ENCODE peak calls at places on chromosomes 6 and 20, in six cellular contexts. K, H, O, R, C and M are unnamed samples.

GRCh38 chr6:74256387-74257180 is 560.6 kb downstream of the CD109 start:
- DNase-seq in K (no peak), H (no peak), O (no peak), R (no peak), C (no peak), M (no peak)

GRCh38 chr6:118505656-118506055 is 42.4 kb upstream of the PLN start:
- DNase-seq in K (no peak), H (no peak), O (no peak), R (no peak), C (no peak), M (no peak)

GRCh38 chr20:48674461-48674860 is 153.3 kb downstream of the PREX1 start:
- DNase-seq in K (no peak), H (no peak), O (no peak), R (no peak), C (no peak), M (no peak)

GRCh38 chr6:6656287-6656686 is 67.8 kb downstream of the LY86 start:
- DNase-seq in K (no peak), H (no peak), O (no peak), R (no peak), C (peak; percentile 26), M (no peak)

GRCh38 chr6:42406296-42407280 is 45.1 kb downstream of the TRERF1 start:
- DNase-seq in K (no peak), H (no peak), O (no peak), R (no peak), C (no peak), M (no peak)

GRCh38 chr6:157715766-157716171 is 107.3 kb upstream of the SNX9 start:
- DNase-seq in K (no peak), H (peak; percentile 90), O (no peak), R (no peak), C (no peak), M (no peak)

GRCh38 chr6:120648713-120649112 is 685.6 kb downstream of the TBC1D32 start:
- DNase-seq in K (no peak), H (no peak), O (no peak), R (no peak), C (no peak), M (no peak)

GRCh38 chr6:34531580-34532201 is 24.4 kb downstream of the SPDEF start:
- DNase-seq in K (peak; percentile 26), H (no peak), O (no peak), R (no peak), C (no peak), M (peak; percentile 55)

GRCh38 chr6:5679696-5680494 is 326.8 kb downstream of the NRN1 start:
- DNase-seq in K (no peak), H (no peak), O (no peak), R (no peak), C (no peak), M (peak; percentile 46)

GRCh38 chr20:25136643-25137559 is 55.0 kb upstream of the VSX1 start:
- DNase-seq in K (peak; percentile 20), H (peak; percentile 94), O (no peak), R (no peak), C (no peak), M (no peak)

GRCh38 chr20:44648579-44648978 is 2.9 kb downstream of the ADA start:
- DNase-seq in K (no peak), H (no peak), O (no peak), R (no peak), C (no peak), M (no peak)

GRCh38 chr6:90790058-90790457 is 203.2 kb upstream of the MAP3K7 start:
- DNase-seq in K (no peak), H (no peak), O (no peak), R (no peak), C (no peak), M (no peak)

GRCh38 chr6:13716955-13717295 is 5.3 kb upstream of the RANBP9 start:
- DNase-seq in K (no peak), H (no peak), O (no peak), R (no peak), C (no peak), M (no peak)

GRCh38 chr20:54214566-54214965 is 6.7 kb downstream of the PFDN4 start:
- DNase-seq in K (no peak), H (no peak), O (no peak), R (no peak), C (no peak), M (no peak)

GRCh38 chr20:3226864-3227263 is 12.1 kb downstream of the SLC4A11 start:
- DNase-seq in K (no peak), H (no peak), O (no peak), R (no peak), C (no peak), M (no peak)

GRCh38 chr20:61435184-61435822 is 183.2 kb downstream of the CDH4 start:
- DNase-seq in K (no peak), H (no peak), O (no peak), R (no peak), C (no peak), M (no peak)

GRCh38 chr6:37783831-37784584 is 35.5 kb upstream of the ZFAND3 start:
- DNase-seq in K (no peak), H (no peak), O (no peak), R (peak; percentile 25), C (no peak), M (no peak)

GRCh38 chr6:106225581-106225980 is 100.0 kb downstream of the ATG5 start:
- DNase-seq in K (no peak), H (no peak), O (no peak), R (no peak), C (no peak), M (no peak)

GRCh38 chr6:151461673-151462072 is 9.7 kb upstream of the RMND1 start:
- DNase-seq in K (no peak), H (no peak), O (no peak), R (no peak), C (no peak), M (no peak)

GRCh38 chr6:87731818-87732661 is 30.0 kb upstream of the AKIRIN2 start:
- DNase-seq in K (no peak), H (peak; percentile 79), O (no peak), R (peak; percentile 86), C (peak; percentile 55), M (peak; percentile 56)

GRCh38 chr6:11480541-11480940 is 57.0 kb upstream of the TMEM170B start:
- DNase-seq in K (no peak), H (no peak), O (no peak), R (no peak), C (no peak), M (no peak)

GRCh38 chr6:125952764-125953501 is 3.6 kb upstream of the HINT3 start:
- DNase-seq in K (no peak), H (peak; percentile 37), O (no peak), R (no peak), C (no peak), M (no peak)

GRCh38 chr6:56843476-56844349 is 111.2 kb upstream of the BEND6 start:
- DNase-seq in K (no peak), H (peak; percentile 85), O (no peak), R (peak; percentile 77), C (peak; percentile 65), M (no peak)

GRCh38 chr20:36117638-36118037 is 36.9 kb upstream of the EPB41L1 start:
- DNase-seq in K (no peak), H (no peak), O (no peak), R (no peak), C (no peak), M (no peak)

GRCh38 chr6:143271024-143271423 is 179.5 kb downstream of the ADAT2 start:
- DNase-seq in K (no peak), H (peak; percentile 63), O (no peak), R (no peak), C (no peak), M (no peak)

GRCh38 chr6:162962093-162962492 is 234.3 kb downstream of the PACRG start:
- DNase-seq in K (no peak), H (peak; percentile 18), O (no peak), R (no peak), C (no peak), M (no peak)

GRCh38 chr6:31497595-31498476 is at the start of gene MICB:
- DNase-seq in K (no peak), H (peak; percentile 78), O (peak; percentile 85), R (peak; percentile 87), C (peak; percentile 75), M (peak; percentile 86)

GRCh38 chr6:93416575-93417420 is 2.6 kb downstream of the EPHA7 start:
- DNase-seq in K (no peak), H (peak; percentile 7), O (no peak), R (peak; percentile 82), C (no peak), M (peak; percentile 36)

GRCh38 chr6:111478749-111479148 is 4.3 kb downstream of the REV3L start:
- DNase-seq in K (no peak), H (no peak), O (no peak), R (no peak), C (peak; percentile 50), M (peak; percentile 50)

GRCh38 chr20:61761453-61762207 is 304.1 kb downstream of the TAF4 start:
- DNase-seq in K (no peak), H (no peak), O (no peak), R (no peak), C (no peak), M (no peak)

GRCh38 chr6:137246801-137247202 is 27.6 kb upstream of the IFNGR1 start:
- DNase-seq in K (no peak), H (no peak), O (no peak), R (no peak), C (no peak), M (no peak)